ENCODE peak calls at places on chromosome 10, in six cellular contexts. One of them, this sample, is unnamed.

GRCh38 chr10:60209874-60210584 is 179.6 kb downstream of the ANK3 start:
- DNase-seq in body of pancreas: no peak
- DNase-seq in stimulated activated CD8-positive, alpha-beta memory T cell treated with anti-CD3 and anti-CD28 coated beads, Interleukin-7, amount 100 ng/mL, for 1 hour: no peak
- DNase-seq in activated CD4-positive, alpha-beta T cell treated with anti-CD3 and anti-CD28 coated beads, Interleukin-2, amount 10 ng/mL, durations not matched to agents 7 days and 5 days: no peak
- DNase-seq in AG08395: no peak
- DNase-seq in heart right ventricle: no peak
- DNase-seq in this sample: no peak

GRCh38 chr10:113550365-113550764 is 2.5 kb upstream of the HABP2 start:
- DNase-seq in body of pancreas: no peak
- DNase-seq in AG08395: no peak
- DNase-seq in activated CD4-positive, alpha-beta T cell treated with anti-CD3 and anti-CD28 coated beads, Interleukin-2, amount 10 ng/mL, durations not matched to agents 7 days and 5 days: no peak
- DNase-seq in heart right ventricle: no peak
- DNase-seq in stimulated activated CD8-positive, alpha-beta memory T cell treated with anti-CD3 and anti-CD28 coated beads, Interleukin-7, amount 100 ng/mL, for 1 hour: no peak
- DNase-seq in this sample: no peak

GRCh38 chr10:5447611-5448071 is 35.3 kb downstream of the NET1 start:
- DNase-seq in AG08395: no peak
- DNase-seq in body of pancreas: no peak
- DNase-seq in activated CD4-positive, alpha-beta T cell treated with anti-CD3 and anti-CD28 coated beads, Interleukin-2, amount 10 ng/mL, durations not matched to agents 7 days and 5 days: peak
- DNase-seq in heart right ventricle: no peak
- DNase-seq in stimulated activated CD8-positive, alpha-beta memory T cell treated with anti-CD3 and anti-CD28 coated beads, Interleukin-7, amount 100 ng/mL, for 1 hour: no peak
- DNase-seq in this sample: no peak

GRCh38 chr10:124093076-124093773 is at the start of gene CHST15:
- DNase-seq in heart right ventricle: peak
- DNase-seq in body of pancreas: peak
- DNase-seq in AG08395: peak
- DNase-seq in stimulated activated CD8-positive, alpha-beta memory T cell treated with anti-CD3 and anti-CD28 coated beads, Interleukin-7, amount 100 ng/mL, for 1 hour: no peak
- DNase-seq in activated CD4-positive, alpha-beta T cell treated with anti-CD3 and anti-CD28 coated beads, Interleukin-2, amount 10 ng/mL, durations not matched to agents 7 days and 5 days: no peak
- DNase-seq in this sample: peak

GRCh38 chr10:6023661-6024333 is 38.4 kb downstream of the IL2RA start:
- DNase-seq in AG08395: peak
- DNase-seq in activated CD4-positive, alpha-beta T cell treated with anti-CD3 and anti-CD28 coated beads, Interleukin-2, amount 10 ng/mL, durations not matched to agents 7 days and 5 days: no peak
- DNase-seq in body of pancreas: no peak
- DNase-seq in heart right ventricle: no peak
- DNase-seq in stimulated activated CD8-positive, alpha-beta memory T cell treated with anti-CD3 and anti-CD28 coated beads, Interleukin-7, amount 100 ng/mL, for 1 hour: no peak
- DNase-seq in this sample: peak

GRCh38 chr10:102400061-102400460 is 4.6 kb downstream of the NFKB2 start:
- DNase-seq in stimulated activated CD8-positive, alpha-beta memory T cell treated with anti-CD3 and anti-CD28 coated beads, Interleukin-7, amount 100 ng/mL, for 1 hour: no peak
- DNase-seq in activated CD4-positive, alpha-beta T cell treated with anti-CD3 and anti-CD28 coated beads, Interleukin-2, amount 10 ng/mL, durations not matched to agents 7 days and 5 days: no peak
- DNase-seq in heart right ventricle: no peak
- DNase-seq in AG08395: no peak
- DNase-seq in body of pancreas: no peak
- DNase-seq in this sample: peak

GRCh38 chr10:71731791-71732190 is 12.2 kb upstream of the C10orf105 start:
- DNase-seq in heart right ventricle: no peak
- DNase-seq in activated CD4-positive, alpha-beta T cell treated with anti-CD3 and anti-CD28 coated beads, Interleukin-2, amount 10 ng/mL, durations not matched to agents 7 days and 5 days: no peak
- DNase-seq in AG08395: no peak
- DNase-seq in body of pancreas: no peak
- DNase-seq in stimulated activated CD8-positive, alpha-beta memory T cell treated with anti-CD3 and anti-CD28 coated beads, Interleukin-7, amount 100 ng/mL, for 1 hour: no peak
- DNase-seq in this sample: no peak

GRCh38 chr10:63166742-63167258 is 33.7 kb downstream of the NRBF2 start:
- DNase-seq in activated CD4-positive, alpha-beta T cell treated with anti-CD3 and anti-CD28 coated beads, Interleukin-2, amount 10 ng/mL, durations not matched to agents 7 days and 5 days: peak
- DNase-seq in heart right ventricle: peak
- DNase-seq in body of pancreas: peak
- DNase-seq in stimulated activated CD8-positive, alpha-beta memory T cell treated with anti-CD3 and anti-CD28 coated beads, Interleukin-7, amount 100 ng/mL, for 1 hour: no peak
- DNase-seq in AG08395: peak
- DNase-seq in this sample: no peak

GRCh38 chr10:71082930-71083329 is 129.4 kb upstream of the UNC5B start:
- DNase-seq in stimulated activated CD8-positive, alpha-beta memory T cell treated with anti-CD3 and anti-CD28 coated beads, Interleukin-7, amount 100 ng/mL, for 1 hour: no peak
- DNase-seq in AG08395: no peak
- DNase-seq in activated CD4-positive, alpha-beta T cell treated with anti-CD3 and anti-CD28 coated beads, Interleukin-2, amount 10 ng/mL, durations not matched to agents 7 days and 5 days: no peak
- DNase-seq in body of pancreas: no peak
- DNase-seq in heart right ventricle: no peak
- DNase-seq in this sample: peak

GRCh38 chr10:21125471-21126228 is 228.5 kb upstream of the NEBL start:
- DNase-seq in body of pancreas: no peak
- DNase-seq in activated CD4-positive, alpha-beta T cell treated with anti-CD3 and anti-CD28 coated beads, Interleukin-2, amount 10 ng/mL, durations not matched to agents 7 days and 5 days: no peak
- DNase-seq in AG08395: no peak
- DNase-seq in stimulated activated CD8-positive, alpha-beta memory T cell treated with anti-CD3 and anti-CD28 coated beads, Interleukin-7, amount 100 ng/mL, for 1 hour: no peak
- DNase-seq in heart right ventricle: no peak
- DNase-seq in this sample: no peak

GRCh38 chr10:67779455-67780205 is 58.4 kb downstream of the DNAJC12 start:
- DNase-seq in stimulated activated CD8-positive, alpha-beta memory T cell treated with anti-CD3 and anti-CD28 coated beads, Interleukin-7, amount 100 ng/mL, for 1 hour: peak
- DNase-seq in heart right ventricle: peak
- DNase-seq in body of pancreas: peak
- DNase-seq in AG08395: peak
- DNase-seq in activated CD4-positive, alpha-beta T cell treated with anti-CD3 and anti-CD28 coated beads, Interleukin-2, amount 10 ng/mL, durations not matched to agents 7 days and 5 days: peak
- DNase-seq in this sample: peak

GRCh38 chr10:48659790-48660189 is 24.9 kb upstream of the WDFY4 start:
- DNase-seq in stimulated activated CD8-positive, alpha-beta memory T cell treated with anti-CD3 and anti-CD28 coated beads, Interleukin-7, amount 100 ng/mL, for 1 hour: no peak
- DNase-seq in body of pancreas: no peak
- DNase-seq in AG08395: no peak
- DNase-seq in activated CD4-positive, alpha-beta T cell treated with anti-CD3 and anti-CD28 coated beads, Interleukin-2, amount 10 ng/mL, durations not matched to agents 7 days and 5 days: no peak
- DNase-seq in heart right ventricle: no peak
- DNase-seq in this sample: peak

GRCh38 chr10:101961591-101962498 is 94.1 kb downstream of the ARMH3 start:
- DNase-seq in stimulated activated CD8-positive, alpha-beta memory T cell treated with anti-CD3 and anti-CD28 coated beads, Interleukin-7, amount 100 ng/mL, for 1 hour: no peak
- DNase-seq in activated CD4-positive, alpha-beta T cell treated with anti-CD3 and anti-CD28 coated beads, Interleukin-2, amount 10 ng/mL, durations not matched to agents 7 days and 5 days: no peak
- DNase-seq in AG08395: peak
- DNase-seq in body of pancreas: peak
- DNase-seq in heart right ventricle: peak
- DNase-seq in this sample: peak

GRCh38 chr10:639751-640672 is 49.5 kb downstream of the DIP2C start:
- DNase-seq in stimulated activated CD8-positive, alpha-beta memory T cell treated with anti-CD3 and anti-CD28 coated beads, Interleukin-7, amount 100 ng/mL, for 1 hour: no peak
- DNase-seq in heart right ventricle: no peak
- DNase-seq in AG08395: no peak
- DNase-seq in body of pancreas: peak
- DNase-seq in activated CD4-positive, alpha-beta T cell treated with anti-CD3 and anti-CD28 coated beads, Interleukin-2, amount 10 ng/mL, durations not matched to agents 7 days and 5 days: no peak
- DNase-seq in this sample: peak

GRCh38 chr10:26215923-26216576 is 524 bp upstream of the GAD2 start:
- DNase-seq in heart right ventricle: peak
- DNase-seq in stimulated activated CD8-positive, alpha-beta memory T cell treated with anti-CD3 and anti-CD28 coated beads, Interleukin-7, amount 100 ng/mL, for 1 hour: no peak
- DNase-seq in body of pancreas: peak
- DNase-seq in activated CD4-positive, alpha-beta T cell treated with anti-CD3 and anti-CD28 coated beads, Interleukin-2, amount 10 ng/mL, durations not matched to agents 7 days and 5 days: peak
- DNase-seq in AG08395: peak
- DNase-seq in this sample: no peak

GRCh38 chr10:110609592-110609991 is 34.5 kb upstream of the RBM20 start:
- DNase-seq in activated CD4-positive, alpha-beta T cell treated with anti-CD3 and anti-CD28 coated beads, Interleukin-2, amount 10 ng/mL, durations not matched to agents 7 days and 5 days: no peak
- DNase-seq in body of pancreas: no peak
- DNase-seq in AG08395: no peak
- DNase-seq in stimulated activated CD8-positive, alpha-beta memory T cell treated with anti-CD3 and anti-CD28 coated beads, Interleukin-7, amount 100 ng/mL, for 1 hour: no peak
- DNase-seq in heart right ventricle: peak
- DNase-seq in this sample: no peak

GRCh38 chr10:77863446-77863845 is 63.1 kb downstream of the DLG5 start:
- DNase-seq in stimulated activated CD8-positive, alpha-beta memory T cell treated with anti-CD3 and anti-CD28 coated beads, Interleukin-7, amount 100 ng/mL, for 1 hour: no peak
- DNase-seq in activated CD4-positive, alpha-beta T cell treated with anti-CD3 and anti-CD28 coated beads, Interleukin-2, amount 10 ng/mL, durations not matched to agents 7 days and 5 days: no peak
- DNase-seq in heart right ventricle: no peak
- DNase-seq in AG08395: no peak
- DNase-seq in body of pancreas: no peak
- DNase-seq in this sample: no peak